ENCODE peak calls at places on chromosome 17, in six cellular contexts. One of them, this sample, is unnamed.

GRCh38 chr17:46782250-46782953 is 36.1 kb downstream of the WNT3 start:
- DNase-seq in kidney epithelial cell: no peak
- DNase-seq in pancreas: peak; percentile 41
- DNase-seq in tibial artery: no peak
- DNase-seq in H7: peak; percentile 91
- DNase-seq in thoracic aorta: no peak
- DNase-seq in this sample: no peak

GRCh38 chr17:10018461-10018891 is 113.4 kb upstream of the RCVRN start:
- DNase-seq in tibial artery: peak; percentile 53
- DNase-seq in thoracic aorta: no peak
- DNase-seq in kidney epithelial cell: no peak
- DNase-seq in H7: no peak
- DNase-seq in pancreas: no peak
- DNase-seq in this sample: no peak

GRCh38 chr17:46810837-46811236 is 7.7 kb downstream of the WNT3 start:
- DNase-seq in H7: no peak
- DNase-seq in kidney epithelial cell: no peak
- DNase-seq in thoracic aorta: no peak
- DNase-seq in tibial artery: no peak
- DNase-seq in pancreas: no peak
- DNase-seq in this sample: no peak

GRCh38 chr17:59565171-59565958 is at the start of gene DHX40:
- DNase-seq in pancreas: peak; percentile 91
- DNase-seq in thoracic aorta: peak; percentile 90
- DNase-seq in tibial artery: peak; percentile 96
- DNase-seq in kidney epithelial cell: peak; percentile 77
- DNase-seq in H7: peak; percentile 95
- DNase-seq in this sample: peak; percentile 98

GRCh38 chr17:33560871-33561270 is 267.8 kb upstream of the ASIC2 start:
- DNase-seq in H7: no peak
- DNase-seq in thoracic aorta: no peak
- DNase-seq in tibial artery: no peak
- DNase-seq in kidney epithelial cell: no peak
- DNase-seq in pancreas: no peak
- DNase-seq in this sample: no peak

GRCh38 chr17:53135969-53136368 is 686.8 kb upstream of the KIF2B start:
- DNase-seq in kidney epithelial cell: no peak
- DNase-seq in pancreas: no peak
- DNase-seq in tibial artery: no peak
- DNase-seq in thoracic aorta: no peak
- DNase-seq in H7: no peak
- DNase-seq in this sample: no peak

GRCh38 chr17:68462381-68463210 is 5.3 kb upstream of the WIPI1 start:
- DNase-seq in tibial artery: no peak
- DNase-seq in pancreas: peak; percentile 52
- DNase-seq in thoracic aorta: no peak
- DNase-seq in H7: peak; percentile 80
- DNase-seq in kidney epithelial cell: peak; percentile 71
- DNase-seq in this sample: no peak

GRCh38 chr17:8826808-8827435 is 27.8 kb upstream of the MFSD6L start:
- DNase-seq in H7: no peak
- DNase-seq in kidney epithelial cell: no peak
- DNase-seq in pancreas: no peak
- DNase-seq in tibial artery: no peak
- DNase-seq in thoracic aorta: no peak
- DNase-seq in this sample: peak; percentile 26

GRCh38 chr17:17134051-17134951 is 71.8 kb downstream of the PLD6 start:
- DNase-seq in kidney epithelial cell: no peak
- DNase-seq in H7: no peak
- DNase-seq in thoracic aorta: no peak
- DNase-seq in tibial artery: no peak
- DNase-seq in pancreas: no peak
- DNase-seq in this sample: no peak

GRCh38 chr17:73430848-73431247 is 119.0 kb upstream of the CDC42EP4 start:
- DNase-seq in pancreas: no peak
- DNase-seq in kidney epithelial cell: no peak
- DNase-seq in tibial artery: no peak
- DNase-seq in H7: no peak
- DNase-seq in thoracic aorta: no peak
- DNase-seq in this sample: no peak

GRCh38 chr17:5131146-5131715 is 15.4 kb downstream of the USP6 start:
- DNase-seq in thoracic aorta: no peak
- DNase-seq in tibial artery: no peak
- DNase-seq in kidney epithelial cell: no peak
- DNase-seq in H7: no peak
- DNase-seq in pancreas: no peak
- DNase-seq in this sample: peak; percentile 81

GRCh38 chr17:83124871-83125514 is 45.6 kb downstream of the METRNL start:
- DNase-seq in thoracic aorta: no peak
- DNase-seq in kidney epithelial cell: no peak
- DNase-seq in tibial artery: peak; percentile 64
- DNase-seq in pancreas: no peak
- DNase-seq in H7: peak; percentile 46
- DNase-seq in this sample: no peak

GRCh38 chr17:31339906-31340661 is 18.7 kb upstream of the EVI2A start:
- DNase-seq in kidney epithelial cell: no peak
- DNase-seq in thoracic aorta: no peak
- DNase-seq in H7: no peak
- DNase-seq in pancreas: no peak
- DNase-seq in tibial artery: no peak
- DNase-seq in this sample: no peak
- H3K36me3 ChIP-seq in kidney epithelial cell: peaks cover 1% of the 10 kb centered on the region
- H3K36me3 ChIP-seq in thoracic aorta: peaks cover 13% of the 10 kb centered on the region
- H3K36me3 ChIP-seq in H7: peaks cover 1% of the 10 kb centered on the region
- H3K36me3 ChIP-seq in pancreas: no peaks in the 10 kb centered on the region
- H3K36me3 ChIP-seq in tibial artery: peaks cover 59% of the 10 kb centered on the region
- H3K36me3 ChIP-seq in this sample: peaks cover 35% of the 10 kb centered on the region

DNA sequence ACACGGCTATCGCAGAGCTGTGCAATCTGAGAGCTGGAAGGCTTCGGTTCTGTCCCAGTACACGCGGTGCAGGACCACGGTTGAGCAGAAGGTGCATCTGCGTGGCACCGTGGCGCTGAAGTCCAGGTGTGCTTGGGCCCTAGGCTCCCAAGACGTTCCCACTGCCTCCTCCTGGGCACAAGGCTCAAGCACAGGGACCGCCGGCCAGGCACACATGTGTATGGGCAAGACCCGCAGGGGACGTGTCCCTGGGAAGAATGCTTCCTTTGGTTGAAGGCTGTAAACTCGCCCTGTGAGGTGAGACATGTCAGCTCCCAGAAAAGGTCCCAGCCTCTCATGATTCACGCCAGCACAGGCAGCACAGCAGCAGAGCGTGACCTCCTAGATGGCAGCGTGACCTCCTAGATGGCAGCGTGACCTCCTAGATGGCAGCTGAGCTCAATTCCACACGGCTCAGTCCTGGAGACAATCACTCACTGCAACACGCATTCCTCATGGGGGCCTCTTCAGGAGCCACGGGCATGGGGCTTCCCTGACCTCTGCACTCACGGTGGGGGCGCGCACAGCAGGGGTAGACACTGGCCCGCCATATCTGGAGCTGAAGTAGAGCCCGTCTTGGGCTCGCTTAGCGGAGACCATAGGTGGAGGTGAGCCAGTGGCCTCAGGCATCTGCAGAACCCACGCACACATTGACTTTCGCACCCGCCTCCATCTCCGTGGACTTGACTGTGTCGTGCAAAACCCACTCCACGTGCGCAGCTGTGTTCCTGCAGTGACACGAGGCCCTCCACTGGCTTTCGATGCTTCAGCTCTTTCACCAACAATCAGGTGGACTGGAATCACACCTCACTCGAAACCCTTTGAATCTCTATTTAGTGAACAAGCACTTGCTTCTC is 85.0 kb upstream of the CHMP6 start:
- DNase-seq in thoracic aorta: no peak
- DNase-seq in H7: no peak
- DNase-seq in tibial artery: no peak
- DNase-seq in pancreas: no peak
- DNase-seq in kidney epithelial cell: no peak
- DNase-seq in this sample: no peak
- H3K36me3 ChIP-seq in thoracic aorta: peaks cover 16% of the 10 kb centered on the region
- H3K36me3 ChIP-seq in H7: peaks cover 1% of the 10 kb centered on the region
- H3K36me3 ChIP-seq in tibial artery: peaks cover 77% of the 10 kb centered on the region
- H3K36me3 ChIP-seq in pancreas: no peaks in the 10 kb centered on the region
- H3K36me3 ChIP-seq in kidney epithelial cell: no peaks in the 10 kb centered on the region
- H3K36me3 ChIP-seq in this sample: peaks cover 57% of the 10 kb centered on the region

GRCh38 chr17:56892333-56892732 is 21.5 kb downstream of the TRIM25 start:
- DNase-seq in pancreas: no peak
- DNase-seq in thoracic aorta: no peak
- DNase-seq in kidney epithelial cell: no peak
- DNase-seq in tibial artery: no peak
- DNase-seq in H7: no peak
- DNase-seq in this sample: no peak
- H3K36me3 ChIP-seq in pancreas: peaks cover 4% of the 10 kb centered on the region
- H3K36me3 ChIP-seq in thoracic aorta: peaks cover 58% of the 10 kb centered on the region
- H3K36me3 ChIP-seq in kidney epithelial cell: no peaks in the 10 kb centered on the region
- H3K36me3 ChIP-seq in tibial artery: peaks cover 96% of the 10 kb centered on the region
- H3K36me3 ChIP-seq in H7: no peaks in the 10 kb centered on the region
- H3K36me3 ChIP-seq in this sample: peaks cover 93% of the 10 kb centered on the region

DNA sequence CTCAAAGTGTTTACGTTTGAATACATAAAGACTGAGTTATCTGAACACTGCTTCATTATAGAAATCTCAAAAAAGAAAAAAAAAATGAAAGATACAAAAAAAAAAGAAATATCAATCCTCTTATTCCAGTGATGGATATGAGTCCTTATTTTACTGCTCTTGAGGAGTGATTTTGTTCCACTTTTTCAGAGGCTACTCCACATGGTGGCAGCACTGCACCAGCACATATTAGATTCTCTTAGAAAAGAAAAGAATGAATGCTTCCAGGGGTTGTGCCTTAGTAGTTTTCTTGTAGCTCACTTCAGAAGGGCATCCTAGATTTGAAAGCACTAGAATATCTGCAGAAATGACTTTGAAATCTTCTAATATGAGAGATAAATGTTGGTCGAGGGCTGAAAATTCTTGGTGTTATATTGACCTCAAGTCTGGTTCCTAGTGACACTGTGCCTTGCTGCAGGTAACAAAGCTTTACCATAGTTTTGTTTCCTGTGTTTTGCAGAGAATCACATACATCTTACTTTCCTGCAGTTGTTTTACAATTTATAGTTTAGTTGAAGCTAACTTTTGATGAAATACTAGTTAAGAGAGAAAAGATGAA is 25.9 kb downstream of the AP2B1 start:
- DNase-seq in tibial artery: no peak
- DNase-seq in thoracic aorta: no peak
- DNase-seq in H7: peak; percentile 50
- DNase-seq in kidney epithelial cell: no peak
- DNase-seq in pancreas: no peak
- DNase-seq in this sample: no peak
- H3K36me3 ChIP-seq in tibial artery: peaks cover 49% of the 10 kb centered on the region
- H3K36me3 ChIP-seq in thoracic aorta: peaks cover 11% of the 10 kb centered on the region
- H3K36me3 ChIP-seq in H7: peaks cover 6% of the 10 kb centered on the region
- H3K36me3 ChIP-seq in kidney epithelial cell: no peaks in the 10 kb centered on the region
- H3K36me3 ChIP-seq in pancreas: no peaks in the 10 kb centered on the region
- H3K36me3 ChIP-seq in this sample: peaks cover 44% of the 10 kb centered on the region

GRCh38 chr17:32335647-32336046 is 6.3 kb downstream of the C17orf75 start:
- DNase-seq in kidney epithelial cell: peak; percentile 51
- DNase-seq in thoracic aorta: no peak
- DNase-seq in pancreas: no peak
- DNase-seq in tibial artery: no peak
- DNase-seq in H7: no peak
- DNase-seq in this sample: no peak
- H3K36me3 ChIP-seq in kidney epithelial cell: no peaks in the 10 kb centered on the region
- H3K36me3 ChIP-seq in thoracic aorta: peaks cover 22% of the 10 kb centered on the region
- H3K36me3 ChIP-seq in pancreas: no peaks in the 10 kb centered on the region
- H3K36me3 ChIP-seq in tibial artery: peaks cover 83% of the 10 kb centered on the region
- H3K36me3 ChIP-seq in H7: peaks cover 26% of the 10 kb centered on the region
- H3K36me3 ChIP-seq in this sample: peaks cover 89% of the 10 kb centered on the region

GRCh38 chr17:78122991-78123249 is 5.6 kb downstream of the TMC6 start:
- DNase-seq in thoracic aorta: no peak
- DNase-seq in tibial artery: no peak
- DNase-seq in kidney epithelial cell: no peak
- DNase-seq in pancreas: no peak
- DNase-seq in H7: no peak
- DNase-seq in this sample: no peak
- H3K36me3 ChIP-seq in thoracic aorta: no peaks in the 10 kb centered on the region
- H3K36me3 ChIP-seq in tibial artery: peaks cover 46% of the 10 kb centered on the region
- H3K36me3 ChIP-seq in kidney epithelial cell: no peaks in the 10 kb centered on the region
- H3K36me3 ChIP-seq in pancreas: no peaks in the 10 kb centered on the region
- H3K36me3 ChIP-seq in H7: peaks cover 10% of the 10 kb centered on the region
- H3K36me3 ChIP-seq in this sample: no peaks in the 10 kb centered on the region

DNA sequence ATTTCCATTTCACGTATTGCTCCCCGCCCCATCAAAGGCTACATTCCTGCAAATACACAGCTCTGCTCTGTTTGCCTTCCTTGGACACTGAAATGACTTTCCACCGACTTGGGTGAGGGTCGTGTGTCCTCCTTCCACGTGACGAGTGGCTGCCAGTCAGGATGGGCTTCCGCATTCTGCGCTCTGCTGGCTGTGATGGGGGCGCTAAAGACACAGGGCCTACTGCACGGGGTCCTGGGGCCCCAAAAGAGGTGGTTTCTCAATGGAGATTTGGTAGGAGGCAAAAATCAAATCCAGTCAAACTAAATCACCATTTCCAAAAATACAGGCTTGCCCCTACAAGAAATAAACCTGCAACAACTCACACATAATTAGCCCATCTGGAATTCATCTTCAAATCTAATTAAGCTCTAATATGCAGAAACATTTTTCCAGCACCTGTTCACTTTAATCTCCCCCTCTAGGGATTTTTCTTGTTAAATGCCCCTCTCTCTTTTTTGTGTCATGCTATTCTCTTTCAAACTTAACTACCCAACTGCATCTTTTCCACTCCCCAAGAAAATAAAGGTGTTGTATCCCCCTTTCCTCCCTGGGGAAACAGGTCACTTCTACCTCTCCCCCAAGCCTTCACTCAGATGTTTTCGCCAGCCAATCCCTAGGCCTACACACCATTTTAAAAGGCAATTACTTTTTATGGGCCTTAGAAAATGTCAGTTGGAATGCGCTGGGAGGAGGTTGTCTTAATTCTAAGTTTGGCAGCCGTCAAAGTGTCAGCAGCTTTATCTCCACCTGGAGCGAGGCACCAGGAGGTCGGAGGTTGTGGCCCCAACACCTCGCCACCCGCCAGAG is 21.9 kb upstream of the FAAP100 start:
- DNase-seq in kidney epithelial cell: no peak
- DNase-seq in pancreas: no peak
- DNase-seq in thoracic aorta: no peak
- DNase-seq in H7: peak; percentile 57
- DNase-seq in tibial artery: no peak
- DNase-seq in this sample: no peak
- H3K36me3 ChIP-seq in kidney epithelial cell: peaks cover 5% of the 10 kb centered on the region
- H3K36me3 ChIP-seq in pancreas: no peaks in the 10 kb centered on the region
- H3K36me3 ChIP-seq in thoracic aorta: peaks cover 23% of the 10 kb centered on the region
- H3K36me3 ChIP-seq in H7: peaks cover 44% of the 10 kb centered on the region
- H3K36me3 ChIP-seq in tibial artery: peaks cover 72% of the 10 kb centered on the region
- H3K36me3 ChIP-seq in this sample: peaks cover 88% of the 10 kb centered on the region

GRCh38 chr17:28748852-28749515 is 5.2 kb downstream of the TRAF4 start:
- DNase-seq in kidney epithelial cell: no peak
- DNase-seq in thoracic aorta: no peak
- DNase-seq in tibial artery: no peak
- DNase-seq in H7: no peak
- DNase-seq in pancreas: no peak
- DNase-seq in this sample: no peak
- H3K36me3 ChIP-seq in kidney epithelial cell: peaks cover 9% of the 10 kb centered on the region
- H3K36me3 ChIP-seq in thoracic aorta: peaks cover 6% of the 10 kb centered on the region
- H3K36me3 ChIP-seq in tibial artery: peaks cover 26% of the 10 kb centered on the region
- H3K36me3 ChIP-seq in H7: peaks cover 41% of the 10 kb centered on the region
- H3K36me3 ChIP-seq in pancreas: no peaks in the 10 kb centered on the region
- H3K36me3 ChIP-seq in this sample: peaks cover 26% of the 10 kb centered on the region

DNA sequence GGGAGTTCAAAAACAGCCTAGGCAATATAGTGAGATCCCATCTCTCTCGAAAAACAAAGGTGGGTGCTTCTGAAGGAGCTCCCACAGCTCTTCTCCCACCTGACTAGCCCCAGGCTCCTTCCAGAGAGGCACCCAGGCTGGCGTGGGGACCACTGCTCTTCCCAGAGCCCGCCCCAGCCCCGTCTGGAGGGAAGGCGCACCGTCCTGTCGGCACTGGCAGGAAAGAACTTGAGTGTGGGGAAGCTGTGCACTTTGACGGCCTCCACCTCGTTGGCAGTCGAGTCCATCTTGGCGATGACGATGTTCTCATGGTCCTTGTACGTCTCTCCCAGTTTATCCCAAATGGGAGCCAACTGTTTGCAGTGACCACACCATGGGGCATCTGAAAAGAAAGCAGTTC is 10.5 kb upstream of the PPP1R27 start:
- DNase-seq in tibial artery: no peak
- DNase-seq in kidney epithelial cell: no peak
- DNase-seq in pancreas: no peak
- DNase-seq in H7: no peak
- DNase-seq in thoracic aorta: no peak
- DNase-seq in this sample: no peak
- H3K36me3 ChIP-seq in tibial artery: peaks cover 77% of the 10 kb centered on the region
- H3K36me3 ChIP-seq in kidney epithelial cell: no peaks in the 10 kb centered on the region
- H3K36me3 ChIP-seq in pancreas: peaks cover 18% of the 10 kb centered on the region
- H3K36me3 ChIP-seq in H7: peaks cover 27% of the 10 kb centered on the region
- H3K36me3 ChIP-seq in thoracic aorta: peaks cover 57% of the 10 kb centered on the region
- H3K36me3 ChIP-seq in this sample: peaks cover 84% of the 10 kb centered on the region